ENCODE peak calls at places on chromosomes 6 and 20, in four cellular contexts. W is T-helper 2 cell, R is left cardiac atrium, O is anterior cingulate cortex. C is an unnamed sample.
A peak's percentile ranks its signal among the peaks of the same experiment; 100 is the strongest.

GRCh38 chr6:12112540-12113189 is 100.6 kb downstream of the HIVEP1 start:
- DNase-seq in W (no peak), R (peak; percentile 28), O (no peak), C (no peak)

GRCh38 chr6:12280458-12280857 is 9.7 kb upstream of the EDN1 start:
- DNase-seq in W (no peak), R (no peak), O (no peak), C (peak; percentile 55)

GRCh38 chr20:57996936-57997629 is 231.4 kb downstream of the ANKRD60 start:
- DNase-seq in W (no peak), R (no peak), O (no peak), C (no peak)

GRCh38 chr6:44002591-44003344 is 124.5 kb downstream of the MRPL14 start:
- DNase-seq in W (peak; percentile 41), R (peak; percentile 57), O (peak; percentile 42), C (peak; percentile 86)

GRCh38 chr6:166245148-166245547 is 63.0 kb downstream of the PRR18 start:
- DNase-seq in W (no peak), R (no peak), O (no peak), C (no peak)

GRCh38 chr6:10589429-10589727 is 68.2 kb downstream of the GCNT2 start:
- DNase-seq in W (no peak), R (no peak), O (no peak), C (no peak)

GRCh38 chr6:45421700-45422540 is 44.2 kb upstream of the SUPT3H start:
- DNase-seq in W (peak; percentile 37), R (peak; percentile 45), O (peak; percentile 62), C (peak; percentile 83)

GRCh38 chr20:16615199-16615598 is 42.0 kb upstream of the KIF16B start:
- DNase-seq in W (no peak), R (peak; percentile 41), O (no peak), C (no peak)

GRCh38 chr6:104928141-104928540 is 28.8 kb upstream of the LIN28B start:
- DNase-seq in W (no peak), R (no peak), O (no peak), C (no peak)

GRCh38 chr6:156828280-156828703 is 51.1 kb downstream of the ARID1B start:
- DNase-seq in W (no peak), R (no peak), O (no peak), C (no peak)

GRCh38 chr6:126015869-126016268 is 29.5 kb downstream of the TRMT11 start:
- DNase-seq in W (no peak), R (no peak), O (no peak), C (no peak)

GRCh38 chr6:136608991-136609390 is 58.8 kb upstream of the MAP7 start:
- DNase-seq in W (no peak), R (no peak), O (no peak), C (no peak)

GRCh38 chr6:99422912-99423311 is 2.2 kb downstream of the PNISR start:
- DNase-seq in W (no peak), R (no peak), O (no peak), C (no peak)

GRCh38 chr6:94736231-94736630 is 841.1 kb upstream of the MANEA start:
- DNase-seq in W (no peak), R (no peak), O (no peak), C (peak; percentile 26)

GRCh38 chr6:124955108-124955851 is 7.0 kb upstream of the RNF217 start:
- DNase-seq in W (no peak), R (no peak), O (no peak), C (no peak)

C was measured in aorta.